ENCODE peak calls at places on chromosomes 16 and 17, in seven cellular contexts. Y is AG10803; J is right cardiac atrium; H is putamen; W is HTR-8/SVneo; S is stimulated activated naive CD8-positive, alpha-beta T cell treated with anti-CD3 and anti-CD28 coated beads, Interleukin-15, amount 100 ng/mL, for 72 hours; L is activated naive CD4-positive, alpha-beta T cell treated with Interleukin-2 at 50 U/mL for 16 hours. M is an unnamed sample.

GRCh38 chr17:11493947-11494346 is 104.3 kb upstream of the DNAH9 start:
- DNase-seq in Y (no peak), J (no peak), H (no peak), W (no peak), S (no peak), L (no peak), M (no peak)

GRCh38 chr16:53429221-53429943 is 4.9 kb upstream of the RBL2 start:
- DNase-seq in Y (peak), J (no peak), H (no peak), W (no peak), S (no peak), L (no peak), M (no peak)

GRCh38 chr16:48526058-48526957 is 83.7 kb downstream of the N4BP1 start:
- DNase-seq in Y (no peak), J (no peak), H (no peak), W (peak), S (peak), L (peak), M (no peak)

GRCh38 chr17:7882629-7883028 is 6.0 kb upstream of the CHD3 start:
- DNase-seq in Y (no peak), J (no peak), H (no peak), W (no peak), S (no peak), L (no peak), M (no peak)

GRCh38 chr17:19762515-19762961 is 14.4 kb upstream of the ALDH3A1 start:
- DNase-seq in Y (peak), J (peak), H (no peak), W (peak), S (peak), L (peak), M (peak)

GRCh38 chr17:5821057-5821456 is 236.7 kb upstream of the NLRP1 start:
- DNase-seq in Y (peak), J (no peak), H (no peak), W (no peak), S (peak), L (no peak), M (no peak)

GRCh38 chr17:40536731-40537171 is 28.5 kb downstream of the CCR7 start:
- DNase-seq in Y (peak), J (peak), H (no peak), W (peak), S (no peak), L (no peak), M (no peak)

GRCh38 chr16:89363621-89364393 is 126.6 kb downstream of the ANKRD11 start:
- DNase-seq in Y (peak), J (peak), H (no peak), W (peak), S (peak), L (peak), M (no peak)

GRCh38 chr17:76833747-76834146 is 34.5 kb upstream of the MGAT5B start:
- DNase-seq in Y (no peak), J (no peak), H (no peak), W (no peak), S (no peak), L (no peak), M (no peak)

GRCh38 chr17:36755586-36755985 is 154.2 kb downstream of the MRM1 start:
- DNase-seq in Y (no peak), J (no peak), H (no peak), W (peak), S (peak), L (peak), M (no peak)

GRCh38 chr16:3170440-3171180 is 17.4 kb upstream of the OR1F1 start:
- DNase-seq in Y (no peak), J (no peak), H (no peak), W (no peak), S (peak), L (peak), M (no peak)

GRCh38 chr17:17628388-17629008 is 37.0 kb upstream of the PEMT start:
- DNase-seq in Y (no peak), J (no peak), H (no peak), W (no peak), S (peak), L (peak), M (no peak)

GRCh38 chr17:67067571-67068517 is 23.5 kb downstream of the CACNG1 start:
- DNase-seq in Y (no peak), J (no peak), H (peak), W (no peak), S (no peak), L (no peak), M (no peak)

GRCh38 chr17:69326302-69327059 is 452 bp downstream of the ABCA5 start:
- DNase-seq in Y (peak), J (no peak), H (peak), W (peak), S (no peak), L (no peak), M (no peak)

GRCh38 chr17:79835953-79836951 is 3.0 kb downstream of the CBX4 start:
- DNase-seq in Y (peak), J (peak), H (no peak), W (no peak), S (no peak), L (no peak), M (no peak)

GRCh38 chr17:330993-331701 is 21.5 kb downstream of the RPH3AL start:
- DNase-seq in Y (no peak), J (peak), H (peak), W (no peak), S (no peak), L (no peak), M (peak)

GRCh38 chr16:66295191-66295590 is 71.3 kb upstream of the CDH5 start:
- DNase-seq in Y (no peak), J (no peak), H (no peak), W (no peak), S (peak), L (no peak), M (no peak)

GRCh38 chr17:31096106-31096436 is 1.3 kb downstream of the NF1 start:
- DNase-seq in Y (no peak), J (no peak), H (no peak), W (peak), S (no peak), L (no peak), M (no peak)

GRCh38 chr17:12342161-12342560 is 321.5 kb downstream of the MAP2K4 start:
- DNase-seq in Y (no peak), J (no peak), H (no peak), W (no peak), S (no peak), L (no peak), M (no peak)

GRCh38 chr17:27533874-27534815 is 77.9 kb downstream of the KSR1 start:
- DNase-seq in Y (peak), J (no peak), H (no peak), W (peak), S (no peak), L (no peak), M (no peak)

GRCh38 chr16:26795184-26795583 is 271.5 kb upstream of the C16orf82 start:
- DNase-seq in Y (no peak), J (no peak), H (no peak), W (no peak), S (peak), L (no peak), M (no peak)

GRCh38 chr17:10610821-10611323 is 46.2 kb downstream of the MYH3 start:
- DNase-seq in Y (no peak), J (no peak), H (no peak), W (no peak), S (no peak), L (no peak), M (no peak)

GRCh38 chr17:2373179-2373578 is 27.7 kb downstream of the MNT start:
- DNase-seq in Y (no peak), J (no peak), H (no peak), W (no peak), S (no peak), L (no peak), M (no peak)

GRCh38 chr17:5123343-5124124 is 7.7 kb downstream of the USP6 start:
- DNase-seq in Y (no peak), J (no peak), H (no peak), W (no peak), S (peak), L (no peak), M (no peak)

M was measured in left ventricle myocardium inferior.